ENCODE peak calls at places on chromosomes 5 and 9, in four cellular contexts. L is cardiac fibroblast; H is CD4-positive, alpha-beta T cell; K is hippocampal formation. Y is an unnamed sample.

GRCh38 chr5:53151713-53152458 is 42.3 kb upstream of the MOCS2 start:
- DNase-seq in L (peak; percentile 84), H (no peak), K (no peak), Y (peak; percentile 86)

GRCh38 chr9:108645520-108645919 is 210.3 kb downstream of the ACTL7B start:
- DNase-seq in L (no peak), H (no peak), K (no peak), Y (no peak)

GRCh38 chr9:129898205-129898604 is 62.9 kb downstream of the USP20 start:
- DNase-seq in L (peak; percentile 51), H (no peak), K (no peak), Y (peak; percentile 24)

GRCh38 chr9:137227057-137227852 is at the start of gene RNF224:
- DNase-seq in L (peak; percentile 81), H (peak; percentile 77), K (peak; percentile 17), Y (peak; percentile 69)

GRCh38 chr9:130110596-130111021 is 56.9 kb downstream of the GPR107 start:
- DNase-seq in L (peak; percentile 45), H (no peak), K (no peak), Y (peak; percentile 35)

GRCh38 chr5:123203105-123203794 is 114.2 kb downstream of the PRDM6 start:
- DNase-seq in L (no peak), H (no peak), K (no peak), Y (peak; percentile 75)

GRCh38 chr9:33137781-33138264 is 29.3 kb downstream of the B4GALT1 start:
- DNase-seq in L (no peak), H (no peak), K (no peak), Y (no peak)

GRCh38 chr5:176296-176823 is 14.9 kb upstream of the LRRC14B start:
- DNase-seq in L (no peak), H (no peak), K (no peak), Y (no peak)

GRCh38 chr9:89749500-89750116 is 144.8 kb downstream of the GADD45G start:
- DNase-seq in L (no peak), H (no peak), K (no peak), Y (no peak)

GRCh38 chr9:136665704-136666363 is 3.1 kb downstream of the EGFL7 start:
- DNase-seq in L (no peak), H (peak; percentile 21), K (no peak), Y (no peak)

GRCh38 chr5:173204185-173204979 is 30.6 kb downstream of the NKX2-5 start:
- DNase-seq in L (peak; percentile 50), H (no peak), K (no peak), Y (peak; percentile 51)

GRCh38 chr5:109324941-109325340 is 84.8 kb downstream of the PJA2 start:
- DNase-seq in L (peak; percentile 62), H (no peak), K (no peak), Y (peak; percentile 59)

GRCh38 chr9:136190237-136190601 is 14.7 kb downstream of the LHX3 start:
- DNase-seq in L (no peak), H (no peak), K (no peak), Y (no peak)

GRCh38 chr5:159764283-159764927 is 151.9 kb upstream of the ADRA1B start:
- DNase-seq in L (peak; percentile 94), H (no peak), K (no peak), Y (peak; percentile 94)

GRCh38 chr5:95824747-95825146 is 2.2 kb upstream of the GLRX start:
- DNase-seq in L (no peak), H (no peak), K (no peak), Y (no peak)

GRCh38 chr5:45695011-45695667 is 1.0 kb downstream of the HCN1 start:
- DNase-seq in L (no peak), H (no peak), K (no peak), Y (no peak)

GRCh38 chr9:1285526-1285925 is 235.4 kb downstream of the DMRT2 start:
- DNase-seq in L (no peak), H (no peak), K (no peak), Y (no peak)

GRCh38 chr5:42751044-42751443 is 5.6 kb upstream of the CCDC152 start:
- DNase-seq in L (no peak), H (no peak), K (no peak), Y (no peak)

GRCh38 chr5:55062039-55062779 is 38.2 kb downstream of the GZMK start:
- DNase-seq in L (no peak), H (peak; percentile 3), K (no peak), Y (no peak)

GRCh38 chr5:87302061-87302460 is 34.4 kb downstream of the RASA1 start:
- DNase-seq in L (peak; percentile 10), H (no peak), K (no peak), Y (peak; percentile 29)

GRCh38 chr9:120742951-120743416 is 28.7 kb upstream of the MEGF9 start:
- DNase-seq in L (peak; percentile 38), H (no peak), K (no peak), Y (peak; percentile 40)

GRCh38 chr5:149409268-149409948 is 30.3 kb upstream of the IL17B start:
- DNase-seq in L (no peak), H (no peak), K (no peak), Y (no peak)

GRCh38 chr5:15573594-15573993 is 73.6 kb downstream of the FBXL7 start:
- DNase-seq in L (no peak), H (no peak), K (no peak), Y (peak; percentile 9)

GRCh38 chr9:113564804-113565237 is 101.3 kb downstream of the RGS3 start:
- DNase-seq in L (peak; percentile 82), H (no peak), K (no peak), Y (peak; percentile 54)

GRCh38 chr5:151719228-151719861 is 32.6 kb upstream of the SPARC start:
- DNase-seq in L (peak; percentile 70), H (no peak), K (no peak), Y (peak; percentile 76)

GRCh38 chr5:141507387-141508091 is 18.7 kb downstream of the PCDHGC5 start:
- DNase-seq in L (peak; percentile 85), H (no peak), K (no peak), Y (peak; percentile 92)

Y was measured in fibroblast of the aortic adventitia.